ENCODE peak calls at places on chromosomes 11 and 22, in four cellular contexts. G, D, T and J are unnamed samples.

GRCh38 chr11:58573451-58574104 is 2.1 kb downstream of the LPXN start:
- DNase-seq in D (peak), G (no peak), T (peak), J (peak)

GRCh38 chr11:35247863-35248262 is 108.9 kb downstream of the CD44 start:
- DNase-seq in T (no peak), D (no peak), G (no peak), J (no peak)

GRCh38 chr11:65448418-65449196 is 26.0 kb downstream of the NEAT1 start:
- DNase-seq in T (peak), G (no peak), D (no peak), J (peak)

GRCh38 chr11:59285716-59286260 is 72.9 kb upstream of the OR5AN1 start:
- DNase-seq in G (no peak), T (no peak), D (no peak), J (no peak)

GRCh38 chr11:69516526-69516925 is 35.1 kb downstream of the LINC01488 start:
- DNase-seq in T (no peak), D (no peak), G (no peak), J (no peak)

GRCh38 chr11:2186669-2187266 is 15.2 kb upstream of the TH start:
- DNase-seq in G (peak), T (no peak), D (no peak), J (peak)

GRCh38 chr22:24950272-24950902 is 2.1 kb upstream of the KIAA1671 start:
- DNase-seq in D (no peak), T (no peak), G (peak), J (peak)

GRCh38 chr22:46986788-46987187 is 224.3 kb downstream of the TBC1D22A start:
- DNase-seq in T (no peak), D (no peak), G (no peak), J (no peak)

GRCh38 chr11:122784325-122785155 is 53.8 kb upstream of the CRTAM start:
- DNase-seq in D (no peak), T (peak), G (no peak), J (peak)

GRCh38 chr11:44464741-44465140 is 100.7 kb upstream of the CD82 start:
- DNase-seq in T (no peak), G (no peak), D (no peak), J (peak)

GRCh38 chr11:71996946-71997345 is 1.8 kb upstream of the IL18BP start:
- DNase-seq in T (no peak), G (no peak), D (peak), J (no peak)

GRCh38 chr11:1649021-1649420 is 19.4 kb downstream of the KRTAP5-5 start:
- DNase-seq in G (no peak), D (no peak), T (no peak), J (no peak)

GRCh38 chr11:68685656-68686380 is 1.5 kb downstream of the GAL start:
- DNase-seq in G (no peak), D (no peak), T (no peak), J (no peak)

GRCh38 chr11:46850829-46851380 is 4.8 kb upstream of the CKAP5 start:
- DNase-seq in T (no peak), G (no peak), D (no peak), J (no peak)

GRCh38 chr22:20663137-20663828 is 110.6 kb upstream of the SERPIND1 start:
- DNase-seq in D (no peak), T (no peak), G (no peak), J (no peak)

GRCh38 chr22:19461506-19461905 is 14.0 kb upstream of the C22orf39 start:
- DNase-seq in D (no peak), T (no peak), G (no peak), J (no peak)

GRCh38 chr22:28560005-28560742 is 119.5 kb downstream of the TTC28 start:
- DNase-seq in T (peak), D (no peak), G (no peak), J (peak)

GRCh38 chr11:93133710-93134109 is 64.1 kb downstream of the SLC36A4 start:
- DNase-seq in G (no peak), T (peak), D (no peak), J (peak)

GRCh38 chr11:66020618-66021357 is 5.5 kb downstream of the CATSPER1 start:
- DNase-seq in D (no peak), T (peak), G (no peak), J (peak)

GRCh38 chr11:133903875-133904817 is 52.6 kb downstream of the IGSF9B start:
- DNase-seq in G (no peak), T (no peak), D (no peak), J (no peak)

GRCh38 chr22:47846206-47846605 is 1083.8 kb downstream of the TBC1D22A start:
- DNase-seq in G (no peak), T (no peak), D (no peak), J (no peak)

GRCh38 chr11:20474176-20474950 is 86.8 kb downstream of the PRMT3 start:
- DNase-seq in T (no peak), G (no peak), D (no peak), J (no peak)

GRCh38 chr11:78737891-78738290 is 163.2 kb upstream of the NARS2 start:
- DNase-seq in G (no peak), D (no peak), T (no peak), J (no peak)

GRCh38 chr11:46240371-46240770 is 37.1 kb upstream of the CREB3L1 start:
- DNase-seq in G (no peak), D (no peak), T (peak), J (no peak)

GRCh38 chr11:95132956-95133355 is 43.3 kb downstream of the ENDOD1 start:
- DNase-seq in G (no peak), T (no peak), D (no peak), J (no peak)

GRCh38 chr11:40281055-40281580 is 1178.3 kb downstream of the LRRC4C start:
- DNase-seq in D (no peak), G (no peak), T (no peak), J (peak)

GRCh38 chr11:47234669-47235075 is 13.9 kb downstream of the ACP2 start:
- DNase-seq in D (peak), T (no peak), G (no peak), J (peak)

GRCh38 chr11:60960405-60960804 is 8.4 kb upstream of the SLC15A3 start:
- DNase-seq in T (no peak), G (no peak), D (no peak), J (peak)

GRCh38 chr11:68503281-68503687 is 42.7 kb downstream of the PPP6R3 start:
- DNase-seq in D (no peak), T (peak), G (no peak), J (peak)

GRCh38 chr11:118434123-118434552 is 2.2 kb upstream of the KMT2A start:
- DNase-seq in G (no peak), D (no peak), T (peak), J (peak)

GRCh38 chr11:64284962-64285884 is at the start of gene GPR137:
- DNase-seq in D (peak), T (peak), G (peak), J (peak)

DNA sequence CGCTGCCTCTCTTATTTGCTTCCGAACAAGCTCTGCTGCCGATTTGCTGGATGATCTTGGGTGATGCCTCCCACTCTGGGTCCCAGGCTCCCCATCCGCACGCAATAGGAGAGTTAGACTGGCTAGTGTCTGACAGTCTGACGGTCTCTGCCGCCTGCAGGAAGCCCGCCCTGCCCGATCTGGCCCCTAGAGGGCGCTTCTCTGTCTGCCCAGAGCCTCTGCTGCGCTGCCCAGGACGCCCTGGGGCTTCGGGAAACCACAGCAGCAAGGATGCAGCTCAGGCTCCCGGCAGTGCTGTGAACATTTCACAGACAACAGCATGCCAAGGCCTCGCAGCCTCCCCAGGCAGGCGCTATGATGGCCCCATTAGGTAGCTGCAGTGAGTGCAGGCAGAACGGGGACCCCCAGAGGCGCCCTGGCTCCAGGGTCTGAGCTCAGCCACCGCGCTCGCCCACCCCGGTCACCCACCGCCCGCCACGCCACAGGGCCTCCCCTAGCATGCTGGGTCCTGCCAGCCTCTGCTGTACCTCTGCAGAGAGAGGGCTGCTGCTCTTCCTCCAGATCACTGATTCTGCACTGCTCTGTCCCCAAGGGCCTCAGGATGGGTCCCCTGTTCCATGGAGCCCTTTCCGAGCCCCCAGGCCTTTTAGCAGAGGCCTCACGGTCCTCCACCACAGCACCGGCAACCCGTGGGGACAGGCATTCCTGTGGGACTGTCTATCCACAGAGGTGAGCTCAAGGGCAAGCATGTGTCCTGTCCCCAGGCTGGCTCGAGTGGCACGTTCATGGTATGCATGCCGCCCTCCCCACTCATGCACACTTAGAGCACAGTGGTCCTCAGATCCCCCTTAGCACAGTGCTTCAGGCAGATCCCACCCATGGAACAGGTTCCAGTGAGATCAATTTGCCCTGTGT is 4.3 kb upstream of the BAIAP2L2 start:
- DNase-seq in G (peak), D (peak), T (peak), J (peak)
- TF ChIP-seq CTCF in G (peak), D (peak), T (peak), J (peak)

GRCh38 chr11:41665633-41666032 is 206.2 kb upstream of the LRRC4C start:
- DNase-seq in D (no peak), G (no peak), T (no peak), J (no peak)

GRCh38 chr11:41659990-41660389 is 200.5 kb upstream of the LRRC4C start:
- DNase-seq in G (no peak), T (no peak), D (no peak), J (peak)

DNA sequence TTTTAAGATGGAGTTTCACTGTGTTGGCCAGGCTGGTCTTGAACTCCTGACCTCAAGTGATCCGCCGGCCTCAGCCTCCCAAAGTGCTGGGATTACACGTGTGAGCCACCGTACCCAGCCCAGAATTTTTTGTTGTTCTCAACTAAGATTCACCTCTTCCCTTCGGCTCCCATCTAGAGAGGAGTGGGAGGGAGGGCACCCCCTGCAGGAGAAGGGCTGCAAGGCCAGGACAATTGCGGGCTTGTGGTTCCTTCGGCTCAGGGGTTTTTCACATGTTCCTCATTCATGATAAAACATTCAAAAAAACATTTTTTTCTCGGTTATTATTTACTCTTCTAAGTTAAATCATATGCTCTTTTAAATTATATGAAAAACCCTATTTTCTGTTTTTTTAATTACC is 201.1 kb upstream of the LRRC4C start:
- DNase-seq in G (no peak), T (no peak), D (no peak), J (no peak)
- TF ChIP-seq CTCF in G (no peak), T (no peak), D (no peak), J (peak)

DNA sequence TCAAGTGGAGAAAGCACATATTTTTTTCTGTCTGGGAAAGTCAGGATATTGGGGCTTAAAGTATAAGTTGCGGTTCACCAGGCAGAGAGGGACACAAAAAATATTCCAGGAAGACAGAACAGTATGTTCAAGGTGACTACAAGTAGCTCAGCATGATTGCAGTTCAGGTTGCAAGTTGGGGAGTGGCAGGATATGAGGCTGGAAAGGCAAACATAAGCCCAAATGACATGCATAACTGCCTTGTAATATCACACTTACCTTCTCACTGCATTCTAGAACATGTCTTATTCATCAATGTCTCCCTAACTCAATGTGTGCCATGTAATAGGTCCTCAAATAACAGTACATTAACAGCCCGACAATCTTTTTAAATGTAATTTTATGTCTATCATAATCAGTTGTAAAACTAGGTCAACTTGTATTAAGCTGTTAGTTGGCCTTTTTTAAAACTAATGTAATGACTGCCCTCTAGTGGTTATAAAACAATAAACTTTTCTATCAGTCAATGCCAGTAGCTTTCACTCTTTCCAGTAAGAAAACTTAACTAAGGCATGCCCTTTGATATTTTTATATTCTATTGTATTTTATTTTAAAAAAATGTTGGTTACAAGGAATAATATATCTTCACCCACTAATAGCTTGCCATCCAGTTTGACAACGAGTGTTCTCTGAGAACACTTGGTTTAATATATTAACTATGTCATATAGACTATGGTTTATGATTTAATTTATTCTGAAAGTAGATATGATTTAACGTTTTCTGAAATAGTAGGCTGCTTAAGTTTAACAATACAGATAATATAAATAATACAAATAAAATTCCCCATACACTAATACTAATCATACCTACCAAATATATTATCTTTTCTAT is 39.4 kb upstream of the CFAP300 start:
- DNase-seq in G (no peak), D (no peak), T (peak), J (peak)
- TF ChIP-seq CTCF in G (peak), D (peak), T (no peak), J (peak)

DNA sequence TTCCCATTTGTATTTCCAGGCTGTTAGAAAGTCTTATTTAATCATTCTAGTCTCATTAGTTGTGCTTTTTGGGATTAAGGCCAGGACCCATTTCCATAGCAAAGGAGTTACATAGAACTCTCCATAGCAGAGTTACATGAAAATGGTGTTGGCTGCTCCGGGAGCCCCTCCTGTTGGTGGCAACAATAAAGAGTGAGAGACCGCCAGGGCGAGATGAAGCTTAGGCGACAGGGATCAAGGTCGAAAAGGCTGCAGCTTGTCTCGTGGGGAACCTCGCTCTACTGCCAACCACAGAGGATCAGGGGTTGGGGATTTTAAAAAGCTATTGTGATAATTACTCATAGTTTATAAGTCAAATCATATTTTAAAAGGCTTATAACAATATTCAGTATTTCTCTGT is 58.4 kb downstream of the GRIK4 start:
- DNase-seq in G (no peak), T (no peak), D (no peak), J (no peak)
- TF ChIP-seq CTCF in G (no peak), T (no peak), D (no peak), J (no peak)